ENCODE peak calls at places on chromosome 4, in eight cellular contexts. R is left lung, S is IMR-90, Q is neural crest cell, N is ovary, K is foreskin fibroblast, B is mesothelial cell of epicardium, F is fibroblast of mammary gland. C is an unnamed sample.
A peak's percentile ranks its signal among the peaks of the same experiment; 100 is the strongest.

GRCh38 chr4:64747919-64748715 is 338.9 kb upstream of the TECRL start:
- DNase-seq in R (peak; percentile 55), B (no peak), F (no peak), N (no peak), K (no peak), S (no peak), Q (no peak), C (no peak)

GRCh38 chr4:97593248-97593647 is 550.0 kb downstream of the STPG2 start:
- DNase-seq in N (no peak), S (no peak), R (peak; percentile 38), K (no peak), F (no peak), B (no peak), Q (no peak), C (no peak)

GRCh38 chr4:54784188-54784671 is 126.5 kb downstream of the KIT start:
- DNase-seq in Q (no peak), K (peak; percentile 98), N (peak; percentile 82), S (peak; percentile 91), B (peak; percentile 42), F (peak; percentile 89), R (no peak), C (no peak)

GRCh38 chr4:10180927-10181744 is 64.5 kb upstream of the WDR1 start:
- DNase-seq in S (peak; percentile 51), Q (no peak), N (no peak), B (no peak), R (no peak), K (peak; percentile 48), F (peak; percentile 44), C (no peak)

GRCh38 chr4:1116837-1117236 is 3.5 kb upstream of the RNF212 start:
- DNase-seq in B (no peak), F (peak; percentile 14), R (no peak), K (peak; percentile 31), Q (no peak), N (no peak), S (no peak), C (no peak)

GRCh38 chr4:124757121-124757520 is 44.6 kb upstream of the ANKRD50 start:
- DNase-seq in K (peak; percentile 70), N (no peak), R (no peak), Q (no peak), B (no peak), F (peak; percentile 66), S (peak; percentile 67), C (no peak)

GRCh38 chr4:57156242-57156990 is 46.2 kb upstream of the IGFBP7 start:
- DNase-seq in B (no peak), R (no peak), N (no peak), F (no peak), Q (no peak), K (no peak), S (peak; percentile 41), C (no peak)

GRCh38 chr4:151173751-151174325 is 74.4 kb downstream of the RPS3A start:
- DNase-seq in R (no peak), S (peak; percentile 16), B (no peak), Q (no peak), F (peak; percentile 39), N (peak; percentile 50), K (no peak), C (no peak)

GRCh38 chr4:115090483-115091075 is 22.8 kb downstream of the NDST4 start:
- DNase-seq in S (peak; percentile 0), Q (no peak), K (peak; percentile 18), R (no peak), F (peak; percentile 28), N (no peak), B (no peak), C (no peak)

GRCh38 chr4:120977435-120977997 is 55.0 kb upstream of the PRDM5 start:
- DNase-seq in K (peak; percentile 70), R (no peak), N (no peak), Q (no peak), S (peak; percentile 70), F (peak; percentile 71), B (no peak), C (no peak)

GRCh38 chr4:76689079-76689817 is 208.7 kb downstream of the SOWAHB start:
- DNase-seq in N (peak; percentile 54), R (peak; percentile 80), K (peak; percentile 78), Q (peak; percentile 39), F (no peak), S (peak; percentile 28), B (peak; percentile 65), C (no peak)

GRCh38 chr4:188439641-188440311 is 300.5 kb downstream of the TRIML1 start:
- DNase-seq in N (no peak), Q (no peak), S (peak; percentile 38), R (no peak), B (no peak), K (no peak), F (peak; percentile 30), C (no peak)

GRCh38 chr4:54575919-54576318 is 81.8 kb upstream of the KIT start:
- DNase-seq in F (no peak), N (no peak), B (no peak), R (no peak), Q (no peak), K (no peak), S (no peak), C (no peak)

GRCh38 chr4:77145806-77146425 is 11.1 kb upstream of the CCNG2 start:
- DNase-seq in Q (no peak), K (peak; percentile 39), S (no peak), F (peak; percentile 19), N (no peak), B (no peak), R (no peak), C (no peak)

GRCh38 chr4:106583567-106583966 is 215.0 kb upstream of the GIMD1 start:
- DNase-seq in Q (no peak), S (peak; percentile 94), F (peak; percentile 92), K (peak; percentile 93), R (no peak), B (no peak), N (no peak), C (no peak)

GRCh38 chr4:101236097-101236496 is 111.2 kb downstream of the PPP3CA start:
- DNase-seq in N (no peak), S (no peak), K (no peak), R (no peak), B (no peak), Q (no peak), F (no peak), C (no peak)

GRCh38 chr4:42425146-42426065 is 28.1 kb downstream of the SHISA3 start:
- DNase-seq in R (peak; percentile 49), N (no peak), S (no peak), Q (no peak), K (no peak), F (no peak), B (no peak), C (no peak)

GRCh38 chr4:141011799-141012377 is 121.4 kb downstream of the RNF150 start:
- DNase-seq in B (no peak), S (no peak), N (no peak), R (no peak), F (no peak), K (no peak), Q (no peak), C (no peak)

DNA sequence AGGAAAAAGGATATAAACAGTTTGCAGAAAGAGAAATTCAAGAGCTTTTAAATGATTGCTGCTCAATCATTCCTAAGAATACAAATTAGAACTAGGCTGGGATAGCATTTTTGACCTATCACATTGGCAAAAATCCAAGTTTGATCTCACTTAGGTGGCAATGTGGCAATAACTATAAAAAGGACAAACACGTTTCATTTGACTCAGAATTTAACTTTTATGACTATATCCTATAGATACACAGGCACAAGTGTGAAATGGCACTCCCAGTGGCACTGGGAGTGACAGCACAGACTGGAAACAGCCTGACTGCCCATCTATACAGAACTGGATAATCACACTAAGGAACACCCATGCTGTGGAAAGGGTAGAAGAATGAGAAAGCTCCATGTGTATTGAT is 11.1 kb downstream of the CENPU start:
- DNase-seq in N (no peak), K (no peak), Q (no peak), R (no peak), B (no peak), S (no peak), F (no peak), C (no peak)
- TF ChIP-seq CTCF in N (no peak), K (no peak), Q (no peak), R (no peak), B (no peak), S (no peak), F (no peak), C (no peak)

GRCh38 chr4:55884093-55884850 is 30.8 kb downstream of the EXOC1 start:
- DNase-seq in B (no peak), K (no peak), R (no peak), S (no peak), Q (no peak), F (no peak), N (no peak), C (no peak)

GRCh38 chr4:55884851-55885219 is 31.4 kb downstream of the EXOC1 start:
- DNase-seq in R (no peak), K (no peak), F (no peak), N (no peak), Q (no peak), S (no peak), B (no peak), C (no peak)

GRCh38 chr4:55887594-55887993 is 34.1 kb downstream of the EXOC1 start:
- DNase-seq in B (no peak), F (no peak), S (no peak), N (no peak), R (no peak), Q (no peak), K (no peak), C (no peak)
- TF ChIP-seq CTCF in B (no peak), F (no peak), S (no peak), N (no peak), R (no peak), Q (no peak), K (no peak), C (no peak)

GRCh38 chr4:66688674-66689073 is 856.6 kb downstream of the CENPC start:
- DNase-seq in B (no peak), F (peak; percentile 15), N (no peak), Q (no peak), R (no peak), K (no peak), S (peak; percentile 9), C (no peak)
- TF ChIP-seq CTCF in B (no peak), F (no peak), N (no peak), Q (peak; percentile 65), R (no peak), K (no peak), S (peak; percentile 30), C (no peak)

DNA sequence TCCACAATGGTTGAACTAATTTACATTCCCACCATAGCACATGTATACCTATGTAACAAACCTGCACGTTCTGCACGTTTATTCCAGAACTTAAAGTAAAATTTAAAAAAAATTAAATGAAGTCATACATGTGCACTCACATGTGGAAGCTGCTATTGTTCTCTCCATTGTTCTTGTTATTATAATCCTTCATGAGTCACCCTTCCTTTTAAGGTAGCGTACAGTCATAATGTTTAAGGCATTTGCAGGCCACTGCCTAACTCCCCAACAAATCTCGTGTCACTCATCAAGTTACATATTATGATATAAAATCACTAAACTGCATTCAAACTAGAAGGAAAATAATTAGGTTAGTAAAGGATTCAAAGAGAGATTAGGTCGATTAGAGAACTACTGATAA is 63.6 kb downstream of the SLC7A11 start:
- DNase-seq in R (no peak), K (peak; percentile 65), B (no peak), Q (no peak), N (no peak), S (peak; percentile 51), F (peak; percentile 42), C (no peak)
- TF ChIP-seq CTCF in R (no peak), K (no peak), B (no peak), Q (no peak), N (no peak), S (no peak), F (no peak), C (no peak)

GRCh38 chr4:3369781-3370660 is 71.7 kb upstream of the HGFAC start:
- DNase-seq in B (peak; percentile 40), N (no peak), F (peak; percentile 82), R (peak; percentile 50), S (peak; percentile 94), K (peak; percentile 86), Q (peak; percentile 36), C (no peak)
- TF ChIP-seq CTCF in B (no peak), N (no peak), F (no peak), R (no peak), S (no peak), K (no peak), Q (no peak), C (no peak)